ENCODE peak calls at places on chromosomes 2 and 18, in five cellular contexts. S, D, F, H and M are unnamed samples.

GRCh38 chr2:214035091-214035852 is 375.6 kb upstream of the VWC2L start:
- DNase-seq in S (no peak), F (no peak), D (no peak), H (no peak), M (no peak)

GRCh38 chr2:77519164-77519887 is 2.9 kb downstream of the LRRTM4 start:
- DNase-seq in D (no peak), F (no peak), H (no peak), S (no peak), M (no peak)

GRCh38 chr2:58539973-58540372 is 298.8 kb upstream of the FANCL start:
- DNase-seq in F (no peak), D (no peak), S (no peak), H (no peak), M (no peak)

GRCh38 chr2:173343921-173344320 is 10.8 kb upstream of the CDCA7 start:
- DNase-seq in D (no peak), H (no peak), S (no peak), F (peak), M (no peak)

GRCh38 chr2:201254331-201254730 is 6.0 kb upstream of the CASP8 start:
- DNase-seq in D (peak), S (no peak), F (peak), H (peak), M (no peak)

GRCh38 chr2:199979841-199980628 is 24.7 kb downstream of the MAIP1 start:
- DNase-seq in S (no peak), H (peak), D (peak), F (peak), M (peak)

GRCh38 chr2:113757059-113757657 is 716 bp upstream of the SLC35F5 start:
- DNase-seq in D (peak), F (peak), H (peak), S (no peak), M (peak)

GRCh38 chr2:133204461-133204860 is 363.8 kb downstream of the NCKAP5 start:
- DNase-seq in H (no peak), D (no peak), F (no peak), S (no peak), M (no peak)

GRCh38 chr2:190574169-190574568 is 39.6 kb upstream of the NEMP2 start:
- DNase-seq in D (no peak), S (no peak), F (no peak), H (no peak), M (no peak)

GRCh38 chr2:86307431-86307830 is 30.0 kb downstream of the REEP1 start:
- DNase-seq in D (no peak), F (no peak), S (no peak), H (no peak), M (no peak)

GRCh38 chr2:8514748-8515389 is 167.0 kb upstream of the ID2 start:
- DNase-seq in D (no peak), F (no peak), H (no peak), S (peak), M (no peak)

GRCh38 chr2:100397117-100397860 is 20.2 kb downstream of the CHST10 start:
- DNase-seq in D (no peak), H (no peak), S (no peak), F (no peak), M (no peak)

GRCh38 chr18:42953306-42953705 is 162.2 kb downstream of the RIT2 start:
- DNase-seq in S (no peak), F (no peak), H (no peak), D (no peak), M (no peak)

GRCh38 chr2:109636290-109636675 is 22.1 kb downstream of the SOWAHC start:
- DNase-seq in H (no peak), S (no peak), D (no peak), F (no peak), M (no peak)

GRCh38 chr18:46431522-46432171 is 225.4 kb downstream of the LOXHD1 start:
- DNase-seq in D (no peak), H (no peak), S (no peak), F (no peak), M (no peak)

GRCh38 chr2:101961287-101962242 is 30.2 kb upstream of the IL1R2 start:
- DNase-seq in F (no peak), S (no peak), H (no peak), D (peak), M (no peak)

GRCh38 chr2:8542381-8543064 is 139.3 kb upstream of the ID2 start:
- DNase-seq in F (no peak), H (no peak), S (no peak), D (no peak), M (no peak)

DNA sequence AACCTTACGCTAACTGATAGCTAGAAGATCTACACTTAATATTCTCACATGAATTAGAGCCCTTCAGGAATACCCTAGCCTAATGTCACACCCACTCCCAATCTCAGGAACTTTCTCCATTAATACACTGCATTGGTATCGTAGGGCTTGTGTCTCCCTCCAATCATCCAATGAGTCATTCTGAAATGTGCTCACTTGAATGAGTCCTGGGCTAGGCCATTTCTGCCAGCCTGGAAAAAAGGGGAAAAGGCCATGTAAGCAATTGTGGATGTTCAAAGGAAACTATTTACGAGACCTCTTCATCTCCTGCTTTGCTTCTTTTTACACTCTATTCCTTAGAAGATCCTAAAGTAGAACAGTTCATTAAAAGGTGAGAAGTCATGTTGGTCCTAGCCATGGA is 18.8 kb downstream of the ZEB2 start:
- DNase-seq in D (no peak), H (no peak), F (no peak), S (no peak), M (no peak)
- TF ChIP-seq CTCF in D (no peak), H (no peak), F (no peak), S (no peak), M (no peak)

GRCh38 chr2:30978044-30978443 is 160.2 kb downstream of the GALNT14 start:
- DNase-seq in D (no peak), H (no peak), S (no peak), F (no peak), M (no peak)

GRCh38 chr2:30978854-30979253 is 159.4 kb downstream of the GALNT14 start:
- DNase-seq in F (no peak), S (no peak), H (no peak), D (no peak), M (no peak)

GRCh38 chr2:30981101-30981500 is 157.1 kb downstream of the GALNT14 start:
- DNase-seq in F (no peak), D (no peak), H (no peak), S (no peak), M (no peak)

GRCh38 chr2:30981519-30981918 is 156.7 kb downstream of the GALNT14 start:
- DNase-seq in H (no peak), D (no peak), S (no peak), F (no peak), M (no peak)

GRCh38 chr2:30979822-30980245 is 158.4 kb downstream of the GALNT14 start:
- DNase-seq in H (peak), S (no peak), F (peak), D (no peak), M (no peak)
- TF ChIP-seq CTCF in H (no peak), S (no peak), F (peak), D (no peak), M (no peak)

GRCh38 chr2:118148809-118149208 is 60.5 kb downstream of the INSIG2 start:
- DNase-seq in F (no peak), H (no peak), D (no peak), S (no peak), M (no peak)
- TF ChIP-seq CTCF in F (peak), H (no peak), D (no peak), S (no peak), M (no peak)

DNA sequence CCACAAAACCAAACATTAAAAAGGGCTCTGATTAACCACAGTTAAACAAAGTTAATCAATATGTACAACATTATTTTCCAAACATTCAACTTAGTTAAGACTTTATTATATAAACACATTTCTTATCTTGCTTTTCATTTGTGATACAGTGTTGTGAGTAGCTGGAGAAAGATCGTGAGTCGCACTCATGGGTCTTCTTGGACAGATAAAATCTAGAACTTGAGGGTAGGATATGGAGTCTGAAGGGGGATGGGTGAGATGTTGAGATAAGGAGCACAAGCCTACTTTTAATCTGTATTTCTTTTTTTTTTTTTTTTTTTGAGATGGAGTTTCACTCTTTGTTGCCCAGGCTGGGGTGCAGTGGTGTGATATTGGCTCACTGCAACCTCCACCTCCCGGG is 22.6 kb upstream of the TMEM214 start:
- DNase-seq in F (no peak), S (no peak), H (no peak), D (no peak), M (no peak)
- TF ChIP-seq CTCF in F (no peak), S (no peak), H (no peak), D (no peak), M (no peak)

DNA sequence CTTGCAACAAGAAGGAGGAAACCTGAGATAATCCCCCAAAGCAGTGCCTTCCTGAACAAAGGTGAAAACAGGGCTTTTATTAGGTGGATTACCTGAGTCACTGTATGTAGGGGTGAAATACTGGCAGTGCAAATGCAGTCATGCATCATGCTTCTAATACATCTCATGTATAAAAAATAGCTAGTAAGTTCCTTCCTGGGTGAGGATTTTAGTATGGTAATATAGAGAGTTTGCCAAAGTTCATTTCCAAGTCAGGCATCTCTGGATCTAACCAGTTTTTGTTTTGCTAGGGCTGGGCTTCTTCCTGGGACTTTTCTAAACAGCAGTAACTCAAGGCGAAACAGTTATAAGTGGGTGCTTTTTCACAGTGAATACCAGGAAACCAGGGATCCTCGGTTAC is 583.4 kb upstream of the LRRTM1 start:
- DNase-seq in H (no peak), S (no peak), D (no peak), F (no peak), M (no peak)
- TF ChIP-seq CTCF in H (no peak), S (no peak), D (no peak), F (no peak), M (no peak)

GRCh38 chr2:88967844-88968243 is 276.4 kb downstream of the RPIA start:
- DNase-seq in D (peak), S (no peak), F (no peak), H (no peak), M (no peak)
- TF ChIP-seq CTCF in D (peak), S (no peak), F (peak), H (no peak), M (no peak)

DNA sequence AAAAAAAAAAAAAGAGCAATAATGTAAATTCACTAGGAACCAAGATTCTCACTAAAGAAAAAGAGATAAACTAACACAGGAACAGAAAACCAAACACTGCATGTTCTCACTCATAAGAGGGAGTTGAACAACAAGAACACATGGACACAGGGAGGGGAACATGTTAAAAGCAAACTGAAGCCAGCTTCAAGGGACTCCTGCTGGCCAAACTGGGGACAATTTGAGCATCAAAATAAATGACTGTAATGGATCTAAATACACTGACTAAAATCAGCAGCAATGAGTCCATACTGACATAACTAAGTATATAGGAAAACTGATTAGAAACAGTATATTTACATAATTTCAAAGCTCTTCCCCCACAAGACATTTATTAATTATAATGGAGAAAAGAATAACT is 73.0 kb downstream of the FARSB start:
- DNase-seq in D (peak), S (no peak), H (no peak), F (no peak), M (no peak)
- TF ChIP-seq CTCF in D (no peak), S (no peak), H (no peak), F (peak), M (peak)

GRCh38 chr18:37284260-37284659 is 281.3 kb downstream of the CELF4 start:
- DNase-seq in S (no peak), H (no peak), D (no peak), F (no peak), M (no peak)

GRCh38 chr18:37286801-37287200 is 278.8 kb downstream of the CELF4 start:
- DNase-seq in S (no peak), H (no peak), D (no peak), F (no peak), M (no peak)

GRCh38 chr18:37277753-37278152 is 287.8 kb downstream of the CELF4 start:
- DNase-seq in S (no peak), F (no peak), H (no peak), D (no peak), M (no peak)

GRCh38 chr18:37280701-37281100 is 284.9 kb downstream of the CELF4 start:
- DNase-seq in F (no peak), D (no peak), S (no peak), H (no peak), M (no peak)

GRCh38 chr18:37282386-37283037 is 283.1 kb downstream of the CELF4 start:
- DNase-seq in H (peak), S (no peak), F (no peak), D (peak), M (no peak)
- TF ChIP-seq CTCF in H (peak), S (peak), F (peak), D (peak), M (peak)

DNA sequence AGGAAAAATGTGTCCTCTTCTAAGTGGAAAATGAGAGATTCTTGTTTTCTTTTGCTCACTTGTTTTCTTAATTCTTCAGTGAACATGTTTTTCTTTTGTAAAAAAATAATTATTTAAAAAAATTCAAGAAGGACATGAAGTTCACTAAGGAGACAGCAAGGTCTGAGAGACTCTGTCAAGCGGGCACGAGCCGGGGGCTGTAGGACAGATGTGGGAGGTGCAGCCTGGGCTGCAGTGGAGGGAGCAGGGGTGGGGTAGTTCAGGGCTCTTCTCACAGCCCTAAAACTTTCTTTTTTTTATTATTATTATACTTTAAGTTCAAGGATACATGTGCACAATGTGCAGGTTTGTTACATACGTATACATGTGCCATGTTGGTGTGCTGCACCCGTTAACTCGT is 4.3 kb upstream of the HDAC4 start:
- DNase-seq in S (no peak), H (no peak), D (no peak), F (no peak), M (no peak)
- TF ChIP-seq CTCF in S (no peak), H (no peak), D (no peak), F (no peak), M (no peak)

DNA sequence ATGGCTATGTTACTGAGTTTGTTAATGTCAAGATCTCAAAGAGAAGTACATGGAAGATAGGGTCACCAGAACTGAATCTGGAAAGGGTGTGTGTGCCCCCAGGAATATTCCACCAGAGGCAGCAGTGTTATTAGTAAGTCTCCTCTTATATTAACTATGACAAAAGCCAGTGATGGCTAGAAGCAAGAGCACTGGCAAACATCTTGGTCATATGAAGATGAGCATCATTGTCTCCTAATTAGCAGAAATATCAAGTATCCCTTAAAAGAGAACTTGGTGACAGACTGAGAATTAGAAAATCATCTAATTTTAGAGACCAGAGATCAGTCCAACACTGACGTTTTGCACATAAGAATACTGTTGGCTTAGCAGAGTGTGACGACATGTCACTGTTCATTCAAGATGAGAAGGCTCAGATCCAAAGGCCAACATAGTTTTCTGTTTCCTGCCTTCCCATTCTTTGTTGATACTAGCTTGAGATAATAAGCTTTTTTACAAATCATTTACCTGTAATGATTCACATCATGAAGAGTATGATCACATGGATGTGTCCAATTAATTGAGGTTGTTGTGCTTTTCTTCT is 44.3 kb downstream of the MAPRE2 start:
- DNase-seq in D (peak), F (no peak), H (no peak), S (no peak), M (no peak)
- TF ChIP-seq CTCF in D (no peak), F (no peak), H (no peak), S (no peak), M (no peak)